ENCODE peak calls at places on chromosome 2, in seven cellular contexts. F is pancreas; W is right cardiac atrium; B is stomach; I is fibroblast of lung; X is tibial artery; Z is CD8-positive, alpha-beta memory T cell. J is an unnamed sample. For H3K4me1, the result is how much of the 10 kb centered on the place peaks cover.

GRCh38 chr2:147108553-147108952 is 736.3 kb upstream of the ACVR2A start:
- DNase-seq in I (peak), B (no peak), X (no peak), Z (no peak), F (no peak), W (no peak), J (no peak)

GRCh38 chr2:221517362-221518121 is 54.6 kb downstream of the EPHA4 start:
- DNase-seq in W (peak), F (no peak), Z (peak), B (peak), X (peak), I (peak), J (peak)

GRCh38 chr2:21696900-21697299 is 573.1 kb downstream of the TDRD15 start:
- DNase-seq in F (no peak), Z (no peak), I (no peak), W (no peak), B (no peak), X (no peak), J (no peak)

GRCh38 chr2:46097714-46098480 is 199.3 kb upstream of the EPAS1 start:
- DNase-seq in B (peak), W (peak), I (peak), X (peak), F (peak), Z (no peak), J (peak)

GRCh38 chr2:42046819-42047487 is 868 bp upstream of the PKDCC start:
- DNase-seq in I (peak), F (no peak), W (peak), B (no peak), X (no peak), Z (no peak), J (no peak)

GRCh38 chr2:142980246-142981068 is 103.0 kb downstream of the KYNU start:
- DNase-seq in I (peak), W (no peak), Z (no peak), F (no peak), X (no peak), B (no peak), J (no peak)

GRCh38 chr2:117551858-117552257 is 262.6 kb upstream of the DDX18 start:
- DNase-seq in W (no peak), F (no peak), X (no peak), Z (no peak), B (no peak), I (no peak), J (no peak)

GRCh38 chr2:10771786-10772185 is 40.8 kb downstream of the PDIA6 start:
- DNase-seq in F (no peak), W (no peak), I (no peak), B (no peak), X (no peak), Z (no peak), J (no peak)

GRCh38 chr2:33215299-33215698 is 261.1 kb upstream of the RASGRP3 start:
- DNase-seq in B (no peak), X (peak), W (peak), F (no peak), Z (no peak), I (peak), J (peak)

GRCh38 chr2:60118061-60118460 is 435.4 kb downstream of the BCL11A start:
- DNase-seq in W (no peak), X (no peak), B (no peak), Z (no peak), I (no peak), F (no peak), J (no peak)

GRCh38 chr2:227007940-227008339 is 156.1 kb downstream of the COL4A4 start:
- DNase-seq in I (no peak), X (no peak), W (no peak), F (no peak), Z (no peak), B (no peak), J (no peak)

GRCh38 chr2:120661551-120661950 is 74.1 kb upstream of the GLI2 start:
- DNase-seq in X (no peak), F (peak), W (peak), I (peak), Z (no peak), B (peak), J (peak)

GRCh38 chr2:59383473-59383872 is 1142.3 kb upstream of the FANCL start:
- DNase-seq in W (no peak), X (no peak), Z (no peak), I (no peak), B (no peak), F (no peak), J (no peak)

GRCh38 chr2:196336206-196336605 is 164.8 kb upstream of the STK17B start:
- DNase-seq in X (no peak), W (no peak), F (no peak), Z (no peak), B (no peak), I (peak), J (no peak)

GRCh38 chr2:16205631-16206030 is 265.3 kb downstream of the MYCN start:
- DNase-seq in B (no peak), Z (no peak), X (no peak), I (no peak), W (no peak), F (no peak), J (no peak)

GRCh38 chr2:32884346-32884745 is 62.4 kb upstream of the LTBP1 start:
- DNase-seq in I (no peak), Z (no peak), B (no peak), X (no peak), F (no peak), W (no peak), J (no peak)

GRCh38 chr2:191804711-191805230 is 42.1 kb downstream of the CAVIN2 start:
- DNase-seq in I (no peak), F (no peak), B (no peak), Z (no peak), X (no peak), W (no peak), J (no peak)

GRCh38 chr2:191803007-191803406 is 43.9 kb downstream of the CAVIN2 start:
- DNase-seq in I (no peak), W (no peak), B (no peak), Z (no peak), X (no peak), F (no peak), J (no peak)

GRCh38 chr2:191802180-191802579 is 44.7 kb downstream of the CAVIN2 start:
- DNase-seq in I (no peak), Z (no peak), X (no peak), W (no peak), F (no peak), B (no peak), J (no peak)

GRCh38 chr2:191800874-191801273 is 46.0 kb downstream of the CAVIN2 start:
- DNase-seq in F (no peak), I (no peak), W (no peak), Z (no peak), B (no peak), X (no peak), J (no peak)

GRCh38 chr2:191806396-191806795 is 40.5 kb downstream of the CAVIN2 start:
- DNase-seq in X (no peak), Z (no peak), F (no peak), W (no peak), B (no peak), I (peak), J (no peak)
- H3K4me1 ChIP-seq in X (under half), Z (under half), F (under half), W (under half), B (under half), I (under half), J (under half)

DNA sequence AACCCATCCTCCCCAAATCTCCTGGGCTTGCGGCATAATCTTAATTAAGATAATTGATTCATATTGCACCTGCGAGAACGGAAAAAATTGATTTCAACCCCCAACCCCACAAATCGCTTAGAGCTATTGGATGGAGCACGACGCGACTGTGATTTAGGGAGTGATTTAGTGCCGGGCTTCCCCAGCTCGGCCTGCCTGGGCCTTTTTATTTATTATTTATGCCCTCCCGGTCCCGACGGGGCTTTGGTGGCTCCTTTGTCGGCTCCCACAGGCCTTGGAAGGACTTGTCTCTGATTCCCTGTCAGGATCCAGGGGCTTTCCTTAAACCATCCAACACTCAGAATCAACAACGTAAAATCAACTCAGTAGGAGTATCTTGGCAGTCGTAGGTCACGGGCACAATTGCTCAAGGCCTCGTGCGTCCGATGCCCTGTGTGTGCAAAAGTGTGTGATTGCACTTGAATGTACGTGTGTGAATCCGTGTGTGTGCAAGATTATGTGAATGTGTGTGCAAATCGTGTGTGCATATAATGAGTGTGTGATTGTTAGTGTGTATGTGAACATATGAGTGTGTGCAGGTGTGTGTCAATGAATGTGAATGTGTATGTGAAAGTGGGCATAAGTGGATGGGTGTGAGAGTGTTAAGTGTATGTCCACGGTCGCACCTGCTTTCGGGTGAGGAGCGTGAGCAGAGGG is 4.3 kb upstream of the NEUROD1 start:
- DNase-seq in Z (no peak), X (no peak), W (no peak), I (no peak), F (no peak), B (no peak), J (no peak)
- H3K4me3 ChIP-seq in Z (no peak), X (no peak), W (no peak), I (no peak), F (no peak), B (no peak), J (no peak)

GRCh38 chr2:127107622-127107999 is 657 bp upstream of the BIN1 start:
- DNase-seq in F (no peak), X (no peak), B (no peak), Z (no peak), I (no peak), W (no peak), J (no peak)

GRCh38 chr2:127104881-127105655 is 1.9 kb downstream of the BIN1 start:
- DNase-seq in Z (no peak), X (no peak), B (no peak), W (no peak), F (peak), I (peak), J (peak)

GRCh38 chr2:127105656-127106456 is 1.1 kb downstream of the BIN1 start:
- DNase-seq in F (no peak), Z (no peak), W (no peak), B (no peak), I (peak), X (no peak), J (no peak)

GRCh38 chr2:127106998-127107621 is at the start of gene BIN1:
- DNase-seq in X (peak), W (peak), I (peak), B (peak), Z (peak), F (peak), J (peak)

GRCh38 chr2:127106457-127106997 is 427 bp downstream of the BIN1 start:
- DNase-seq in X (no peak), W (no peak), Z (no peak), I (no peak), F (no peak), B (peak), J (peak)
- H3K4me1 ChIP-seq in X (under half), W (under half), Z (under half), I (under half), F (under half), B (half or more), J (under half)

GRCh38 chr2:74551942-74552913 is 1.5 kb downstream of the LOXL3 start:
- DNase-seq in X (no peak), F (no peak), B (no peak), I (no peak), Z (no peak), W (no peak), J (no peak)
- H3K4me3 ChIP-seq in X (no peak), F (no peak), B (no peak), I (peak), Z (no peak), W (no peak), J (peak)

DNA sequence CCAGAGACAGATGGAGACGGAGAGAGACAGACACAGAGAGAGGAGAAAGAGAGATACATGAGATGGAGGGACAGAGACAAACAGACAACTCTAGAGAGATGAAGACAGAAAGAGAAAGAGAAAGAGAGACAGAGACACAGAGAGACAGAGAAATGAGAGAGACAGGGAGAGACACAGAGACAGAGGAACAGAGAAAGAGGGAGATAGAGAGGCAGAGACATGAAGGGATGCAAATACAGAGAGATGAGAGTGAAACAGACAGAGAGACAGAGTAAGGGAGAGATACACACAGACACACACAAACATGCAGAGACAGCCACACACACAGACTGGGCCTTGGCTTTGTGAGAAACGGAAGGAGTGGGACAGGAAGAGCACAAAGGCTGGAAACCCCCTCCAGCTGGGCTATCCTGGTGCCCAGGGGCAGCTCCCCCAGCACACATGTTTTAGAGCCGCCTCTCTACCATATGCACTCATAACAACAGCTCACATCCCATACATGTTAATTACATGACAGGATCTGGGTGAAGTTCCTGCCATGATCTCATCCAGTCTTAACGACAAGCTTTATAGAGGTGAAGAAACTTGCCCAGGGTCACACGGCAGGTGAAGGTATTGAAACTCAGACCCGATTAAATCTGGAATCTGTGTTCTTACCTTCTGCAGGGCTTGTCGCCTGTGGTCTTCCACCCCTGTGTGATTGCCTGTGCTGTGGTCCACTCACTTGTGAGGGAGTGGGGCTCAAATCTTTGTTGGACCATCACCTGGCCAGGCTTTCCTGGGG is 32.4 kb downstream of the IL18R1 start:
- DNase-seq in I (no peak), X (no peak), F (no peak), W (no peak), Z (no peak), B (no peak), J (no peak)
- H3K4me1 ChIP-seq in I (under half), X (under half), F (under half), W (under half), Z (under half), B (under half), J (under half)

J was measured in heart left ventricle.